ENCODE peak calls at places on chromosomes 16 and 17, in ten cellular contexts. V, Y, A, F, Z, S, M, O, K and Q are unnamed samples. For H3K9me3, the result is how much of the 10 kb centered on the place peaks cover.

GRCh38 chr17:10814083-10814482 is 10.2 kb upstream of the TMEM238L start:
- DNase-seq in V (no peak), Y (no peak), A (no peak), F (peak), Z (no peak), S (no peak), M (no peak), O (no peak), K (no peak), Q (no peak)

GRCh38 chr17:79777166-79777843 is 643 bp upstream of the CBX2 start:
- DNase-seq in V (no peak), Y (no peak), A (peak), F (peak), Z (peak), S (peak), M (peak), O (peak), K (no peak), Q (peak)

GRCh38 chr16:19307587-19308241 is 22.2 kb downstream of the CLEC19A start:
- DNase-seq in V (no peak), Y (no peak), A (no peak), F (no peak), Z (no peak), S (no peak), M (no peak), O (no peak), K (no peak), Q (peak)

GRCh38 chr16:9099131-9099625 is 7.7 kb downstream of the HAPSTR1 start:
- DNase-seq in V (no peak), Y (no peak), A (peak), F (no peak), Z (no peak), S (no peak), M (no peak), O (peak), K (no peak), Q (peak)

GRCh38 chr16:17364319-17365210 is 106.2 kb downstream of the XYLT1 start:
- DNase-seq in V (peak), Y (no peak), A (peak), F (no peak), Z (no peak), S (peak), M (no peak), O (no peak), K (no peak), Q (peak)

GRCh38 chr16:57883480-57883879 is 81.2 kb upstream of the KIFC3 start:
- DNase-seq in V (no peak), Y (no peak), A (no peak), F (no peak), Z (no peak), S (no peak), M (no peak), O (no peak), K (no peak), Q (no peak)

GRCh38 chr16:14486520-14487303 is 143.3 kb downstream of the PARN start:
- DNase-seq in V (peak), Y (no peak), A (peak), F (peak), Z (peak), S (peak), M (peak), O (peak), K (peak), Q (peak)

GRCh38 chr16:20762404-20763123 is 1.2 kb upstream of the ACSM3 start:
- DNase-seq in V (no peak), Y (no peak), A (no peak), F (no peak), Z (no peak), S (no peak), M (no peak), O (no peak), K (no peak), Q (no peak)

GRCh38 chr16:23754594-23755483 is at the start of gene CHP2:
- DNase-seq in V (no peak), Y (no peak), A (no peak), F (peak), Z (peak), S (no peak), M (no peak), O (no peak), K (no peak), Q (no peak)

DNA sequence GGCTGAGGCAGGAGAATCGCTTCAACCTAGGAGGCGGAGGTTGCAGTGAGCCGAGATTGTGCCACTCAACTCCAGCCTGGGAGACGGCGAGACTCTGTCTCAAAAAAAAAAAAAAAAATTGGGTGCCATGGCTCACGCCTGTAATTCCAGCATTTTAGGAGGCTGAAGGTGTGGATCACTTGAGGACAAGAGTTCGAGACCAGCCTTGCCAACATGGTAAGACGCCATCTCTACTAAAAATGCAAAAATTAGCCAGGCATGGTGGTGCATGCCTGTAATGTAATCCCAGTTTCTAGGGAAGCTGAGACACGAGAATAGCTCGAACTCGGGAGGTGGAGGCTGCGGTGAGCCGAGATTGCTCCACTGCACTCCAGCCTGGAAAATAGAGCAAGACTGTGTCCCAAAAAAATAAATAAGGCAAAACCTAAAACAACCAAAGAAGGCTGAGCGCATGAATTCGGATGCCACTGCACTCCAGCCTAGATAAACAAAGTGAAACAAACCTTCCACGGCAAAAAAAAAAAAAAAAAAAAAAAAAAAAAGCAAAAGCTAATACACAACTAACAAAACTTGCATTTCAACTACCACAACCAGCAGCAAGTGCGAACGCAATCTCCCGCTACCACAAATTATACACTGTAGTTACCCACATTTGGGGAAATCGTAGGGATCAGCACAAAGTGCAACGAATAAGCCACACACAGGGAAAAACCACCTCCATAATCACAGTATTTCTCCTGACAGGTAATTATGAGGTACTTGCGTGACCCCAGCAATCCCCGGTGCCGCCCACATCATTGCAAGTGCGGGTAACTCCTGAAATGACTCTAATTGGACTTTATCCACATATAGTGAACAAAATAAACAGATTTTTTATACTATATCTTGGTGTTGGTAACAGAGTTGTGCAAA is 25.6 kb downstream of the TEX14 start:
- DNase-seq in V (no peak), Y (no peak), A (no peak), F (no peak), Z (no peak), S (no peak), M (peak), O (no peak), K (no peak), Q (no peak)
- H3K4me3 ChIP-seq in V (no peak), Y (no peak), A (no peak), F (peak), Z (peak), S (no peak), M (peak), O (peak), K (peak), Q (no peak)

DNA sequence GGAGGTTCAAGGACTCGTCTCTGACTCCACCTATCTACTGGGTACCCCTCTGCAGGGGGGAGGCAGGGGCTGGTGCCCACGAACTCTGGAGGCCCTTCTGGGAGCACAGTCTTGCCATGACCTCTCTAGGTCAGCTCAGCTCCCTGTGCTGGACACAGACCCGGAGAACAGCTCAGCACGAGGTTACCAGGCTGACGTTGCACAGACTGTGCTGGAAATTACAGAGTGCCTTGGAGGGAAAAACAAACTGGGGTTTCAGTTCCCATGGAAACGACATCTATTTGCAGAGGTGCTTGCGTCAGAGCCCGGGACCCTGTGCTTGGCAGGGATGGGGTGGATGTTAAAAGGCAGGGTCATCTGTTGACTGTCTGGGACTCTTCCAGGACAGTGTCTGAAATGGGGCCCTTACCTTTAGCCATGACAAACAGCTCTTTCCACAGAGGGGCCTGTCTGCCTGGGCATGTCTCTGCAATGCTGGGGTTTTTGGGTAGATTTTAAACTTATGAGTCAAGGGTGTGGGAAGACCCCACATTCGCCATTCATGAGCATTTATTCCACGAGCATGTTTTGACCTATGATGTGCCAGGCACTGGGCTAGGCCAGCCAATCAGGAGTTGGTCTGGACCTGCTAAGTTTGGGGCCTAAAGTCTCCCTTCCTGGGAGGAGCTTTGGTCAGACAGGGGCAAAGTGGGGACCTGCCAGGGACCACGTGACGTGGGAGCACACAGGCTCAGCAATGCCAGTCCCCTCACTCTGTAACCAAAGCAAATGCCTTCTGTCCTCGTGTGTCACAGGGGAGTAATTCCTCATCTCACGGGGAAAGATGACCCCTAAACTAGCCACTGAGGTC is 22.5 kb downstream of the CCR7 start:
- DNase-seq in V (peak), Y (no peak), A (peak), F (peak), Z (no peak), S (peak), M (peak), O (peak), K (peak), Q (peak)
- TF ChIP-seq POLR2A in V (no peak), Y (no peak), A (peak), F (no peak), Z (no peak), S (no peak), M (no peak), O (no peak), K (no peak), Q (no peak)

DNA sequence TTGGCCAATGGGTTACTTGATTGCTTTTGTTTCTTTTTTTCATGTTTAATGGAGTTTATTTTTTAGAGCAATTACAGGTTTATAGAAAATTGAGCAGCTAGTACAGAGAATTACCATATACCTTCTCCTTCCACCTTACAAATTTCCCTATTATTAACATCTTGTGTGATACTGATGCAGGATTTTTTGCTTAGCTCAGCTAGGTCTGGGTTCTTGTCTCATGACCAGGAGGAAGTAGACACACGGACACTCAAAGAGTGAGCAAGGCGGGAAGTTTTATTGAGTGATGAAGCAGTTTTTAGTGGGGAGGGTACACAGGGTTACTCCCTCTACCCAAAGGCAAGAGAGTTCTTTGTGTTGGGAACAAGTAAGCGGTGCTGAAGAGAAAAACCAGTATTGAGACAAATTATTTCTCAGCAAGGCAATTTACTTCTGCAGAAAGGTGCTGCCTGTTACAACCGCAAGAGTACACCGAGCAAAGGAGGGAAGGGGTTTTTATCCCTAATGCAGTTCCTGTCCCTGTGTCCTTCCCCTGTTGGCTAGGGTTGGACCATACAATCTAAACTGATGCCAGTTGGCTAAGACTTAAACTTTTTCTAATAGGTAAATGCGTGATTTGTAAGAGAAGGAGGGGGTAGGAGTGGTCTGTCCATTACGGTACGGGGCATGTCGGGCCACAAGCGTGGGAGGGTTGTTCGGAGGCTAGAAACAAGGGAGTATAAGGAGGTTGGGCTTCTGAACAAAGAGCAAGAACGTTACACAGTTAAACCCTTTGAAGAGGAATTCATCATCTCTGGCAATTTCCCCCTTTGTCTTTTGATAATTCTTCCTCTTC is 26.9 kb downstream of the SEC14L1 start:
- DNase-seq in V (no peak), Y (no peak), A (no peak), F (no peak), Z (no peak), S (no peak), M (peak), O (no peak), K (no peak), Q (no peak)
- H3K9me3 ChIP-seq in V (under half), Y (under half), A (under half), F (under half), Z (under half), S (under half), M (under half), O (under half), K (under half), Q (under half)

GRCh38 chr17:50161911-50162288 is 3.9 kb upstream of the SGCA start:
- DNase-seq in V (no peak), Y (no peak), A (no peak), F (no peak), Z (peak), S (no peak), M (no peak), O (no peak), K (no peak), Q (no peak)
- H3K4me3 ChIP-seq in V (peak), Y (peak), A (peak), F (no peak), Z (no peak), S (no peak), M (peak), O (peak), K (no peak), Q (no peak)

DNA sequence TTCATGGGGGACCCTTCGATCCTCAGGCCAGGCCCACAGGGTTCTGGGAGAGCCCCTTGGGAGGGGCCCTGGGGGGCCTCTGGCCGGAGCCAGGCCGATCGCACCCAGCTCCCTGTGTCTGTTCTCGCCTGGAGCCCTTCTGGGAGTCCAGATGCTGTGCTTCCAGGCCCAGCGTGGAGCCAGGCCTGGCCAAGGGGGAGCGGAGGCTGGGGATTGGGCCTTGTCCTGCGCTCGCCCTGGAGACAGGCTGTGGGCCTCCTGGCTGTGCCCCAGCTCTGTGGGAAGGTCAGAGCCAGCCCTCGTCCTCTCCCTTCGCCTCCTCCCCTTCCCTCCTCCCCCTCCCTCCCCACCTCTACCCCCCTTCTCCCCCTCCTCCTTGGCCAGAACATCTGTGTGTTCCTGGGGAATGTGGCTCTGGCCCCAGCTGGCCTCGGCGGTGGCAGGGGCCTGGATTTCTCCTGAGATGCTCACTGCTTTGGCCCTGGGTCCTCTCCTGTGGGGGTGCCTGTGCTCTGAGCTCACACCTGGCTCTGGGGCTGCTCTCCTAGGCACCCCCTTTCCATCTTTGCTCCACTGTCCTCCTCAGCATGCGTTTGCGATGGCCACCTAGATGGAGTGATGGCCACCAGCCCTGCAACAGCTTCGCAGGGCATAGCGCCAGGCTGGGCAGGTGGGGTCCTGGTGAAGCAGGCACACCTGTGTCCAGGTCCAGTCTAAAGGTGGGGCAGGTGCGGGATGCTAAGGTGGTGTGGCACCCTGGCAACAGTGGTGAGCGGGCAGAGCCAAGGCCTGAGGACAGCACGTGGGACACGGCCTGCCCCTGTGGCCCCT is 90.6 kb upstream of the CIBAR2 start:
- DNase-seq in V (peak), Y (no peak), A (peak), F (peak), Z (no peak), S (peak), M (no peak), O (peak), K (no peak), Q (peak)
- TF ChIP-seq POLR2A in V (no peak), Y (no peak), A (peak), F (no peak), Z (no peak), S (no peak), M (no peak), O (no peak), K (no peak), Q (no peak)

DNA sequence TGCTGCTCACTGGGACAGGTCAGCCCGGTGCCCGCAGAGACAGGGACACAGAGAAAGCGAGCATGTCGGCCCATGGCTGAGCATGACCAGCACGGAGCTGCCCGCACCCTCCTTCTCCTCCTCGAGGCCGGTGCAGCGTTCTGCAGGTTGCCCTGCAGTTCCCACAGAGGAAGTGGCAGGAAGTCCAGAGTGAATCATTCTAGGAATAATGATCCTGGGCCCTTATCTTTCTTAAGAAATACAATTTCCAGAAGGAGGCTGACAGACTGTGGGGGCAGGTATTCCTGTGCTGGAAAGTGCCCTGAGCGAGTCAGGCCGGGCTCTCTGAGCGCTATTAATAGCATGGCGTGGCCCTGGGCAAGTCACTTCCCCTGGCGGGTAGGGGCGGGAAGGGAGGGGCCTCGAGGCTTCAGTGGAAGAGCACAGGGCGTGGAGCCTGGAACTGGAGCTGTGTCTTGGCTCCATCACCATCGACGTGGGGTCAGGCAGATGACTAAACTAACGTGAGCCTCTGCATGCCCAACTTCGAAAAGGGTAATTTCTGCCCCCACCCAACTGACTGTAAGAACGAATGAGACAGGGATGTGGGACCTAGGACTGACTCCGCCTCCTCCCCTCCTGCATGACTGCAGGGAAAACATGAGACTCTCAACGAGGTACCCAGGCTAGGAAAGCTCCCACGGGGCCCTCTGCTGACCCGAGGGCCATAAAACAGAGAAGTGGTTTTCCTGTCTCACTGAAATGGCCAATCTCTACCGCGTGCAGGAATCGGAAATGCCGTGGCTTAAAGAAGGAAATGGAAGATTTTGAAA is 9.8 kb downstream of the TMEM204 start:
- DNase-seq in V (peak), Y (no peak), A (peak), F (peak), Z (peak), S (peak), M (peak), O (peak), K (no peak), Q (peak)
- H3K9me3 ChIP-seq in V (under half), Y (under half), A (under half), F (under half), Z (under half), S (under half), M (under half), O (under half), K (under half), Q (under half)

GRCh38 chr17:78117027-78117981 is 11.3 kb downstream of the TMC6 start:
- DNase-seq in V (no peak), Y (no peak), A (no peak), F (peak), Z (peak), S (no peak), M (no peak), O (peak), K (no peak), Q (peak)

GRCh38 chr17:78113804-78114785 is 14.5 kb downstream of the TMC6 start:
- DNase-seq in V (no peak), Y (no peak), A (no peak), F (no peak), Z (no peak), S (no peak), M (no peak), O (no peak), K (no peak), Q (peak)

GRCh38 chr17:78118801-78119241 is 9.7 kb downstream of the TMC6 start:
- DNase-seq in V (no peak), Y (no peak), A (no peak), F (no peak), Z (no peak), S (no peak), M (no peak), O (no peak), K (no peak), Q (no peak)

GRCh38 chr17:78114831-78115723 is 13.5 kb downstream of the TMC6 start:
- DNase-seq in V (no peak), Y (no peak), A (no peak), F (no peak), Z (no peak), S (no peak), M (no peak), O (no peak), K (no peak), Q (no peak)

GRCh38 chr17:78116411-78116810 is 12.1 kb downstream of the TMC6 start:
- DNase-seq in V (no peak), Y (no peak), A (no peak), F (no peak), Z (no peak), S (no peak), M (no peak), O (no peak), K (no peak), Q (no peak)
- H3K4me3 ChIP-seq in V (no peak), Y (no peak), A (no peak), F (no peak), Z (no peak), S (no peak), M (no peak), O (no peak), K (no peak), Q (no peak)